ENCODE peak calls at places on chromosomes 12 and 14, in nine cellular contexts. O is astrocyte of the cerebellum, N is activated B cell treated with CpG ODN at 0.5 μM for 24 hours, W is astrocyte of the spinal cord, P is cardiac muscle cell, E is right lobe of liver, T is mucosa of descending colon, G is MM.1S, C is tibial nerve. M is an unnamed sample.

GRCh38 chr12:89117448-89118034 is 234.8 kb downstream of the DUSP6 start:
- DNase-seq in O (no peak), N (no peak), W (no peak), P (no peak), E (no peak), T (no peak), G (no peak), C (no peak), M (no peak)

GRCh38 chr12:63966603-63966975 is 122.1 kb downstream of the SRGAP1 start:
- DNase-seq in O (no peak), N (no peak), W (no peak), P (no peak), E (no peak), T (no peak), G (no peak), C (no peak), M (no peak)

GRCh38 chr12:48631071-48631470 is 51.0 kb downstream of the KANSL2 start:
- DNase-seq in O (no peak), N (no peak), W (no peak), P (no peak), E (no peak), T (no peak), G (no peak), C (no peak), M (no peak)

GRCh38 chr14:35403397-35404245 is 928 bp downstream of the NFKBIA start:
- DNase-seq in O (peak), N (peak), W (peak), P (peak), E (peak), T (peak), G (peak), C (peak), M (peak)

GRCh38 chr12:59615392-59616165 is 19.8 kb downstream of the SLC16A7 start:
- DNase-seq in O (no peak), N (no peak), W (no peak), P (peak), E (no peak), T (no peak), G (no peak), C (no peak), M (no peak)

GRCh38 chr14:65620195-65620594 is 207.7 kb downstream of the FUT8 start:
- DNase-seq in O (no peak), N (no peak), W (no peak), P (no peak), E (no peak), T (no peak), G (no peak), C (no peak), M (no peak)

GRCh38 chr12:50825372-50825838 is 17.3 kb upstream of the TMPRSS12 start:
- DNase-seq in O (peak), N (no peak), W (peak), P (peak), E (no peak), T (no peak), G (peak), C (no peak), M (no peak)

GRCh38 chr12:106428379-106428778 is 70.8 kb downstream of the POLR3B start:
- DNase-seq in O (peak), N (no peak), W (peak), P (no peak), E (no peak), T (no peak), G (no peak), C (no peak), M (no peak)

GRCh38 chr14:100032749-100033148 is 32.5 kb upstream of the EVL start:
- DNase-seq in O (no peak), N (no peak), W (no peak), P (no peak), E (no peak), T (no peak), G (no peak), C (no peak), M (no peak)

GRCh38 chr14:61080591-61081010 is 99.6 kb downstream of the SLC38A6 start:
- DNase-seq in O (peak), N (peak), W (peak), P (no peak), E (no peak), T (no peak), G (no peak), C (no peak), M (no peak)

GRCh38 chr12:112381421-112381897 is 772 bp downstream of the HECTD4 start:
- DNase-seq in O (no peak), N (no peak), W (no peak), P (no peak), E (no peak), T (peak), G (peak), C (no peak), M (no peak)

GRCh38 chr12:107042801-107043200 is 50.5 kb downstream of the CRY1 start:
- DNase-seq in O (no peak), N (no peak), W (no peak), P (no peak), E (no peak), T (peak), G (no peak), C (no peak), M (no peak)

GRCh38 chr14:64801800-64802199 is 77.9 kb downstream of the SPTB start:
- DNase-seq in O (no peak), N (no peak), W (peak), P (peak), E (no peak), T (no peak), G (no peak), C (no peak), M (no peak)

GRCh38 chr14:92599786-92600185 is 86.2 kb downstream of the RIN3 start:
- DNase-seq in O (no peak), N (no peak), W (no peak), P (no peak), E (no peak), T (no peak), G (no peak), C (no peak), M (no peak)

GRCh38 chr14:61720302-61720677 is 25.0 kb downstream of the HIF1A start:
- DNase-seq in O (no peak), N (no peak), W (no peak), P (no peak), E (no peak), T (no peak), G (no peak), C (no peak), M (no peak)

GRCh38 chr14:73740921-73741326 is 26.7 kb upstream of the PNMA1 start:
- DNase-seq in O (no peak), N (no peak), W (peak), P (no peak), E (peak), T (peak), G (no peak), C (peak), M (no peak)

GRCh38 chr14:32370720-32371119 is 41.6 kb downstream of the AKAP6 start:
- DNase-seq in O (peak), N (no peak), W (peak), P (no peak), E (no peak), T (no peak), G (no peak), C (no peak), M (no peak)

GRCh38 chr12:45303955-45304354 is 88.1 kb downstream of the ANO6 start:
- DNase-seq in O (no peak), N (no peak), W (no peak), P (no peak), E (no peak), T (no peak), G (no peak), C (no peak), M (no peak)

GRCh38 chr12:26810330-26810729 is 22.7 kb downstream of the ITPR2 start:
- DNase-seq in O (peak), N (no peak), W (peak), P (peak), E (no peak), T (no peak), G (no peak), C (peak), M (no peak)

GRCh38 chr12:1643056-1643455 is 14.0 kb downstream of the WNT5B start:
- DNase-seq in O (no peak), N (no peak), W (no peak), P (peak), E (no peak), T (no peak), G (no peak), C (no peak), M (no peak)

GRCh38 chr12:79420146-79420618 is 270.6 kb downstream of the PAWR start:
- DNase-seq in O (peak), N (no peak), W (peak), P (peak), E (no peak), T (no peak), G (peak), C (no peak), M (no peak)

GRCh38 chr12:8886515-8887284 is 27.6 kb upstream of the PHC1 start:
- DNase-seq in O (no peak), N (no peak), W (no peak), P (no peak), E (no peak), T (no peak), G (no peak), C (no peak), M (no peak)

GRCh38 chr12:57637364-57637763 is 4.4 kb upstream of the B4GALNT1 start:
- DNase-seq in O (no peak), N (no peak), W (no peak), P (no peak), E (no peak), T (no peak), G (no peak), C (no peak), M (no peak)

GRCh38 chr12:57898308-57898970 is 42.9 kb upstream of the ATP23 start:
- DNase-seq in O (no peak), N (no peak), W (peak), P (no peak), E (no peak), T (no peak), G (peak), C (no peak), M (no peak)

GRCh38 chr12:124601699-124602098 is 34.3 kb upstream of the NCOR2 start:
- DNase-seq in O (no peak), N (no peak), W (no peak), P (no peak), E (peak), T (no peak), G (no peak), C (no peak), M (no peak)

GRCh38 chr14:86003998-86004397 is 474.1 kb downstream of the FLRT2 start:
- DNase-seq in O (no peak), N (no peak), W (peak), P (no peak), E (no peak), T (no peak), G (no peak), C (no peak), M (no peak)

DNA sequence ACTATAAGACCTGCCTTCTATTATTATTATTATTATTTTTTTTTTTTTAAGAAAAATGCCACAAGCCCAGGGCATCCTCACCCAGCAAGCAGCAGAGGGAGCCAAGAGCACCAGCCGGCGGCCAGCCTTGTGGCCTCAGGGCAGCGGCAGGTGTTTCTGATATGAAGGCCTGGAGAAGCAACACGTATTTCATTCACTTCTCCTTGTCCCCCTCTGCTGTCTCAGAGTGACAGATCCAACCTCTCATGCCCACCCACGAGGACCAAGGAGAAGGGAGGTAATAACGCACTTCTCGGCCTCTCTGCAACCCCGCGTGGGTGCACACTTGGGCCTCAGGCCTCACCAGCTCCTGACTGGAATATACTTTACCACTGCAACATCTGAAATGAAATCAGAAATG is 25.4 kb downstream of the CDC42BPB start:
- DNase-seq in O (no peak), N (no peak), W (no peak), P (peak), E (no peak), T (peak), G (no peak), C (no peak), M (no peak)
- TF ChIP-seq CTCF in O (peak), N (no peak), W (no peak), P (no peak), E (peak), T (no peak), G (no peak), C (no peak), M (peak)

GRCh38 chr12:100127766-100128508 is 14.7 kb downstream of the BLTP3B start:
- DNase-seq in O (no peak), N (no peak), W (peak), P (no peak), E (no peak), T (no peak), G (no peak), C (no peak), M (no peak)

GRCh38 chr12:100123316-100124095 is 19.2 kb downstream of the BLTP3B start:
- DNase-seq in O (no peak), N (no peak), W (no peak), P (no peak), E (no peak), T (no peak), G (no peak), C (no peak), M (no peak)

GRCh38 chr12:100133200-100133599 is 9.5 kb downstream of the BLTP3B start:
- DNase-seq in O (no peak), N (no peak), W (no peak), P (no peak), E (no peak), T (no peak), G (no peak), C (no peak), M (no peak)

GRCh38 chr12:100128509-100128908 is 14.2 kb downstream of the BLTP3B start:
- DNase-seq in O (no peak), N (no peak), W (peak), P (no peak), E (no peak), T (no peak), G (no peak), C (peak), M (no peak)
- TF ChIP-seq CTCF in O (peak), N (no peak), W (peak), P (peak), E (peak), T (no peak), G (no peak), C (no peak), M (peak)

GRCh38 chr14:50311974-50312733 is at the start of the genes DMAC2L and L2HGDH:
- DNase-seq in O (peak), N (peak), W (peak), P (peak), E (peak), T (peak), G (peak), C (peak), M (peak)
- TF ChIP-seq CTCF in O (no peak), N (no peak), W (no peak), P (no peak), E (no peak), T (peak), G (no peak), C (no peak), M (peak)

DNA sequence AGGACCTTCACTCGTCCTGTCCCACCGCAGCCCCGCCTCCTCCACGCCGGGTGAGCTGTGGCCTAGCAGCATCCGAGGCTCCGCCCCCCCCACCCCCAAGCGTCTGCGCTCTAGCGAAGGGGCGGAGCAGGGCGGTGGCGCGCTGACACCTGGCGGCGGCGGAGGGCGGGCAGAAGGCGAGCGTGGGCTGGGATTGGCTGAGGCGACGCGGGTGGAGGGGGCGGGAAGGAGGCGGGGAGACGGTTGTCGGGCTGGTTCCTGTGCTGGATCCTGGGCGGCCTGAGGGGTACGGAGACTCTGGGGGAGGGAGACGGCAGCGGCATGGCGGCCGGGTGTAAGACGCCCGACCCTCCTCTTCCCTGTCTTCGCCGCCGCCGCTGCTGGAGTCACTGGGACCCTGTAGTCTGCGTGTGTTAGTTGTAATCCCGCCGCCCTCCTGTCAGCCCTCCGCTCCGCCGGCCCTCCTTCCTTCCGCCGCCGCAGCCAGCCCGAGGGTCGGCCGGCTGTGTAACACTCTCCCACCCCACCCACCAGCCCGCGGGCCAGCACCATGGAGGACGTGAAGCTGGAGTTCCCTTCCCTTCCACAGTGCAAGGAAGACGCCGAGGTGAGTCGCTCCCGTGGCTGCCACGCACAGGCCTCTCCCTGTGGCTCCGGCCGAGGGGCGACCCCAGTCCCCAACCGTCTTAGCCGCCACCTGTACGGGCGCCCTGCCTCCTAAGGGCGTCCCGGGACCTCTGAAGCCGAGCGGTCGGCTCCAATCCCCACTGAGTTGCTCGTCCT is at the start of gene STYX:
- DNase-seq in O (peak), N (peak), W (peak), P (peak), E (peak), T (peak), G (peak), C (peak), M (peak)
- TF ChIP-seq CTCF in O (no peak), N (no peak), W (no peak), P (no peak), E (peak), T (no peak), G (no peak), C (peak), M (peak)

DNA sequence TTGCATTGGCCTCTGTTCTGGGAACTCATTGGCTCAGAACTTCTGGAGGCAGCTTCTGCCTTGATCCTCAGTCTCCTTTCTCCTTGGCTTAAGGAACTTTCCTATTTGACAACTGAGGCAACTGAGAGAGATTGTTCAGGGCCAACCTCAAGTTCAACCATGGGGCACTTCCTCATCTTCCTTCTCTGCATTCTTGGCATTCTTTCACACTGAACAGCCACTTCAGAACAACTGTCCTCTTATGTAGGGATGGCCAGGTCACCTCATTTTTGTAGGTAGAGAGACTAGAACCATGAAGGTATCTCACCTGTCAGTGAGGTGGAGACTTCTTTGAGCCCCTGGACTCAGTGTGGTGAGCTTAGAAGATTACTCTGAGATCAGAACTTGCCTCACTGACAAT is 63.0 kb upstream of the NRXN3 start:
- DNase-seq in O (no peak), N (no peak), W (no peak), P (no peak), E (no peak), T (no peak), G (no peak), C (no peak), M (no peak)
- TF ChIP-seq CTCF in O (no peak), N (no peak), W (no peak), P (no peak), E (no peak), T (no peak), G (no peak), C (no peak), M (no peak)

DNA sequence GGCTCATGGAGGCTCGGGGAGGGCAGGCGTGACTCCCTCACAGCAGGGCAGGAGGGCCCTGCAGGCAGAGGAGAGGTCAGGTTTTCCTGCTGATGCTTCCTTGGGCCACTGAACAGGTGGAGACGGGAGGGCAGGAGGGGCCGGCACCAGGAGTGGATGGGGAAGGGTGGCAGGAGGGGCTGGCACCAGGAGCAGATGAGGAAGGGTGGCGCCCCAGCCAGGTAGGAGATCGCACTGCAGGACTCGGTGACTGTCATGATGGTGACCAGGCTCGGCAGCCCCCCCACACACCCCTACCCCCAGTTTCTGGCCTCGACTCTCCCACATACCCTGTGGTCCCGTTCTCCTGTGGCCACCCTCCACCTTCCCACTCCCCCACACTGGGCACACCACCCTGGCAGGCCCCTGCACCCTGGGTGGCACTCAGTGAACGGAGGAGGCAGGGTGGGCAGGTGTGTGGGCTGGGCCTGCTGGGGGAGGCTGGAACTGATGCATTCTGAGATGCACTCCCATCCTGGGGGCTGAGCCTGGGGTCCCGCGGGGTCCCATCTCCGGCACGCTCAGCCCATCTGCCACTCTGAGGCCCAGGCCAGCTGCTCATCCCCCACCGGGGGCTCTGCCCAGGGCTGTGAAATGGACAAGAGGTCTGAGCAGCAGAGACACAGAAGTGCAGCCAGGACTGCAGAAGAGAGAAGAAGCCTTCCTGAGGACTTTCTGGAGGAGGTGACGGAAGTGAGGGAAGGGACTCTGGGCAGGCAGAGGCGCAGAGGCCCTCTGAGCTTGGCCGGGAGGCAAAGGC is 2.8 kb downstream of the NUDT14 start:
- DNase-seq in O (no peak), N (no peak), W (no peak), P (no peak), E (no peak), T (no peak), G (no peak), C (no peak), M (no peak)
- TF ChIP-seq CTCF in O (no peak), N (no peak), W (no peak), P (no peak), E (no peak), T (no peak), G (no peak), C (no peak), M (no peak)

M was measured in type B pancreatic cell.